ENCODE peak calls at places on chromosome 20, in five cellular contexts. T is lower lobe of right lung, D is mammary epithelial cell, R is Karpas-422, L is PC-3. V is an unnamed sample. For H3K4me1, the result is how much of the 10 kb centered on the place peaks cover.

GRCh38 chr20:10671850-10672578 is 1.8 kb downstream of the JAG1 start:
- DNase-seq in T (peak), D (no peak), R (peak), L (peak), V (peak)

GRCh38 chr20:56202493-56203077 is 45.9 kb upstream of the MC3R start:
- DNase-seq in T (no peak), D (peak), R (peak), L (peak), V (peak)

GRCh38 chr20:40607927-40608326 is 81.1 kb downstream of the MAFB start:
- DNase-seq in T (no peak), D (no peak), R (no peak), L (no peak), V (no peak)

GRCh38 chr20:54163402-54163801 is 10.4 kb downstream of the CYP24A1 start:
- DNase-seq in T (no peak), D (no peak), R (no peak), L (no peak), V (no peak)

GRCh38 chr20:19241440-19241839 is 29.0 kb downstream of the SLC24A3 start:
- DNase-seq in T (no peak), D (no peak), R (no peak), L (no peak), V (no peak)

GRCh38 chr20:46220808-46221207 is 87.5 kb downstream of the CDH22 start:
- DNase-seq in T (no peak), D (no peak), R (peak), L (no peak), V (no peak)

GRCh38 chr20:1835126-1835525 is 60.1 kb upstream of the SIRPA start:
- DNase-seq in T (no peak), D (no peak), R (no peak), L (no peak), V (no peak)

GRCh38 chr20:23061713-23062561 is 12.5 kb upstream of the THBD start:
- DNase-seq in T (peak), D (no peak), R (peak), L (peak), V (no peak)

GRCh38 chr20:6975326-6975725 is 207.8 kb downstream of the BMP2 start:
- DNase-seq in T (no peak), D (peak), R (no peak), L (no peak), V (no peak)

GRCh38 chr20:6974819-6975218 is 207.3 kb downstream of the BMP2 start:
- DNase-seq in T (no peak), D (no peak), R (no peak), L (no peak), V (no peak)

GRCh38 chr20:6976535-6976934 is 209.0 kb downstream of the BMP2 start:
- DNase-seq in T (no peak), D (peak), R (no peak), L (peak), V (no peak)

DNA sequence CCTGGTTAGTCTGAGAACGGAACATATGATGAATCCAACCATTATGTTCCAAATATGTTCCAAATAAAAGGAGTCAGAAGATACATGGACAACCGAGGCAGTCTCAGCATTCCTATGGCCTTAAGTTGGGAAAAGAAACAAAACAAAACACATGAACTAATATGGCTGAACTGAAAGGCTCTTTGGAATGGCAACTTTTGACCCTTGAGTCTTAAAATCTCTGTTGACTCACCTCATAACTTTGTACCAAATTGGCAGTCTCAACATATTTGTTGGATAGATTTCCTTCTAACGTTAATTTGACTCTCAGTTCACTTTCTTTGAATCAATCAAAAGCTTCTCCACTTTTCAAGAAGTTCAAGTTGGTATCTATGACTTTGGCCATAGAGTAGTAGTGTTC is 208.6 kb downstream of the BMP2 start:
- DNase-seq in T (no peak), D (no peak), R (no peak), L (peak), V (no peak)
- H3K4me3 ChIP-seq in T (no peak), D (no peak), R (no peak), L (no peak), V (no peak)

GRCh38 chr20:51494241-51495110 is 48.0 kb downstream of the NFATC2 start:
- DNase-seq in T (no peak), D (no peak), R (no peak), L (no peak), V (no peak)
- H3K4me1 ChIP-seq in T (half or more), D (under half), R (under half), L (under half), V (under half)

DNA sequence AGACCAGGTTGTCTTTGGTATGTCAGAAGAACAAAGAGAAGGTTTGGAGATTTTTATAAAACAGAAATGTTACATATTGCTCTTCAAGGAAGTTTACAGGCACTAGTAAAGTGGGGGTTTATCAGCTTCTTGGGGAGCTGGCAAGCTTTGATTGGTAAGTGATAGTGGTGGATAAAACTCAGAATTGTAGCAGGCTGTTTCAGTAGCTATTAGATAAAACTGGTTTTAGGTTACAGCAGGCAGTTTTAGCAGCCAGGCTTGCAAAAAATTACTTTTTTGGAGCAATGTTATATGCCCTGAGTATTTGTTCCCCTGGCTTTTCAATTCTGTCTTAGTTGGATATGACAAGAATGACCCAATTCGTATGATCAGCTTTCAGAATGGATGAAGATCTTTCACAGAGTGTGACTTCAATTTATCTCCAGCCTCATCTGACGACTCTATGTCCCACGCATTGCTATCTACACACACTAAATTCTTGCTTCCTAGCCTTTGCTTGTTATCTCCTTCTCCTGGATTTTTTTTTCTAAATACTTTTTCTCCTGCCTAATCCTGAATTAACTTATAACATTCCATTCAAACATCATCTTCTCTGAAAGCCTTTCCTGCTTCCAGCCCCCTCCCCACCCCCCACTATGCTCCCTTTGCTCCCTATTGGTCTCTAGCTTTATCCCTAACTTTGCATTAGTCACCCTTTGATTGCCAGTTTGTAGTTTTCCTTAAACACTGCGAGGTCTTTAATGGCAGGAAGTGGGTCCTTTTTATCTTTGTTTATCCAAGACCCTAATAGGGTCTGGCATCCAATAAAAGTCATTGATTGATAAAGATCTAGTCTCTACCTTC is 1.0 kb upstream of the TOMM34 start:
- DNase-seq in T (no peak), D (no peak), R (no peak), L (peak), V (no peak)
- H3K4me3 ChIP-seq in T (peak), D (no peak), R (peak), L (no peak), V (no peak)

DNA sequence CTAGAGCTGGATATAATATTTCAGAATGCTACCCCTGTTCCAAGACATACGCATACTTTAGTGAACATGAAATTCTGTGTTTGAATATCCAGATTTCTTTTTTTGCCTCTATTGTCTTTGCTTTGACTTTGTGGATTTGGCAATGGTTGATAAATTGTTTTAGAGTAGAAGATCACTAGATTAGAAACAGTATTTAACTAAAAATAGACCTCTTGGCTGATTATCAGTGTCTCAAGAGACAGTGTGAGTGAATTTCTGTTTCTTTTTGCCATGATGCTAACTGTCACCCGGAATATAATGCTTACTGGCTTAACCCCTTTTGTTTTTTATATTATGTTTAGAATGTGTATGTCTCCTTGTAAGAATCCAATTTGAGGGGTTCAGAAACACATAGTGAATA is 102.5 kb downstream of the PLCB1 start:
- DNase-seq in T (no peak), D (no peak), R (no peak), L (no peak), V (no peak)
- H3K4me1 ChIP-seq in T (under half), D (under half), R (under half), L (under half), V (under half)

GRCh38 chr20:61263084-61263695 is 11.1 kb downstream of the CDH4 start:
- DNase-seq in T (no peak), D (no peak), R (peak), L (peak), V (peak)
- H3K4me3 ChIP-seq in T (no peak), D (no peak), R (no peak), L (no peak), V (no peak)

GRCh38 chr20:37529968-37530600 is 2.4 kb upstream of the BLCAP start:
- DNase-seq in T (no peak), D (no peak), R (no peak), L (no peak), V (no peak)
- H3K4me1 ChIP-seq in T (under half), D (under half), R (under half), L (under half), V (under half)

GRCh38 chr20:63496404-63497120 is 2.3 kb downstream of the EEF1A2 start:
- DNase-seq in T (no peak), D (no peak), R (no peak), L (no peak), V (no peak)

GRCh38 chr20:63497946-63498935 is 642 bp downstream of the EEF1A2 start:
- DNase-seq in T (no peak), D (peak), R (no peak), L (peak), V (no peak)

GRCh38 chr20:63495771-63496403 is 3.0 kb downstream of the EEF1A2 start:
- DNase-seq in T (peak), D (peak), R (peak), L (peak), V (peak)

GRCh38 chr20:63498950-63499332 is at the start of gene EEF1A2:
- DNase-seq in T (no peak), D (no peak), R (no peak), L (peak), V (no peak)

DNA sequence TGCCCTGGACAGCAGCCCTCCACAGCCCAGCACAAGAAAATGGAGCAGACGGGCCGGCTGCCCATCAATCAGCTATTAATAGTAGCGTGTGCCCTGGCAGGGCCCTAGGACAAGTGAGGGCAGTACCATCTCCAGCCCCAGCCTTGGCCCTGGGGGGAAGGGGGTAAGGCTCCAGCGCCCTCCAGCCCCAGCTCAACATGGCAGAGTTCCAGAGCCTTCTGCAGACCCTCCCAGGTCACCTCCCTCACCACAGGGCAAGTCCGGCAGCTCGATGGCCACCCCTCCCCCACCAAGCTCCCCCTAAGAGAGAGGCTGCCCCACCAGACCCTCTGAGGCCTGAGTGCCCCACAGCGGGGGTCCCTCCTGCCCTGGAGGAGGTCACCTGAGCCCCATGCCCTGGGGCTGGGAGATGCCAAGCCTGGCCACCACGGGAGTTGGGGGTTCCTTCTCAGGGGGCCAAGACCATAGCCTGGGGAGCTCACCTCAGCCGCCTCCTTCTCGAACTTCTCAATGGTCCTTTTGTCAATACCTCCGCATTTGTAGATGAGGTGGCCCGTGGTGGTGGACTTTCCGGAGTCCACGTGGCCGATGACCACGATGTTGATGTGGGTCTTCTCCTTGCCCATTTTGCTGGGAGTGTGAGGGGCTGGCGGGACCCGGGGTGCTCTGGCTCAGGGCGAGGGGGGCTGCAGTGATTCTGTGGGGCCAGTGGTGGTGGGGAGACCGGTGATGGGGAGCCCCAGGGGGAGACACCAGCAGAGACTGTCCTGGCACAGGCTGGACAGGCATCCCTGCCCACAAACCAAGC is 1.5 kb downstream of the EEF1A2 start:
- DNase-seq in T (no peak), D (no peak), R (no peak), L (no peak), V (no peak)
- H3K4me3 ChIP-seq in T (no peak), D (no peak), R (no peak), L (peak), V (no peak)